ENCODE peak calls at places on chromosomes 7 and 10, in five cellular contexts. One of them, this sample, is unnamed.

GRCh38 chr10:77049896-77050295 is 587.7 kb downstream of the KCNMA1 start:
- DNase-seq in Calu3: no peak
- DNase-seq in T1000: no peak
- DNase-seq in LoVo: no peak
- DNase-seq in mucosa of descending colon: no peak
- DNase-seq in this sample: peak

GRCh38 chr7:131843862-131844261 is 287.4 kb upstream of the PODXL start:
- DNase-seq in mucosa of descending colon: peak
- DNase-seq in T1000: no peak
- DNase-seq in LoVo: peak
- DNase-seq in Calu3: peak
- DNase-seq in this sample: no peak

GRCh38 chr10:129850790-129851189 is 113.3 kb downstream of the EBF3 start:
- DNase-seq in LoVo: no peak
- DNase-seq in Calu3: no peak
- DNase-seq in mucosa of descending colon: no peak
- DNase-seq in T1000: no peak
- DNase-seq in this sample: no peak

GRCh38 chr10:89837173-89838001 is 136.0 kb downstream of the KIF20B start:
- DNase-seq in LoVo: no peak
- DNase-seq in mucosa of descending colon: peak
- DNase-seq in Calu3: peak
- DNase-seq in T1000: no peak
- DNase-seq in this sample: peak

GRCh38 chr10:60358282-60358681 is 31.4 kb downstream of the ANK3 start:
- DNase-seq in mucosa of descending colon: no peak
- DNase-seq in T1000: no peak
- DNase-seq in LoVo: no peak
- DNase-seq in Calu3: no peak
- DNase-seq in this sample: no peak

GRCh38 chr7:8147760-8148463 is 114.1 kb downstream of the ICA1 start:
- DNase-seq in mucosa of descending colon: no peak
- DNase-seq in Calu3: no peak
- DNase-seq in T1000: no peak
- DNase-seq in LoVo: no peak
- DNase-seq in this sample: no peak

GRCh38 chr10:58473966-58474365 is 38.7 kb upstream of the BICC1 start:
- DNase-seq in LoVo: peak
- DNase-seq in mucosa of descending colon: no peak
- DNase-seq in T1000: no peak
- DNase-seq in Calu3: no peak
- DNase-seq in this sample: no peak

GRCh38 chr10:112361951-112362770 is 11.8 kb upstream of the ACSL5 start:
- DNase-seq in mucosa of descending colon: peak
- DNase-seq in LoVo: no peak
- DNase-seq in T1000: no peak
- DNase-seq in Calu3: no peak
- DNase-seq in this sample: peak

GRCh38 chr10:132452651-132453469 is 55.9 kb downstream of the PWWP2B start:
- DNase-seq in Calu3: peak
- DNase-seq in T1000: peak
- DNase-seq in LoVo: peak
- DNase-seq in mucosa of descending colon: peak
- DNase-seq in this sample: peak

GRCh38 chr7:116173051-116174028 is 37.0 kb upstream of the TES start:
- DNase-seq in Calu3: peak
- DNase-seq in T1000: no peak
- DNase-seq in mucosa of descending colon: peak
- DNase-seq in LoVo: peak
- DNase-seq in this sample: peak

GRCh38 chr7:111842489-111842888 is 280.2 kb upstream of the IMMP2L start:
- DNase-seq in T1000: no peak
- DNase-seq in LoVo: no peak
- DNase-seq in mucosa of descending colon: no peak
- DNase-seq in Calu3: no peak
- DNase-seq in this sample: no peak

GRCh38 chr10:99872367-99873162 is 90.1 kb downstream of the ABCC2 start:
- DNase-seq in Calu3: no peak
- DNase-seq in mucosa of descending colon: no peak
- DNase-seq in LoVo: no peak
- DNase-seq in T1000: no peak
- DNase-seq in this sample: peak

GRCh38 chr10:101858723-101859500 is 15.3 kb upstream of the KCNIP2 start:
- DNase-seq in mucosa of descending colon: no peak
- DNase-seq in LoVo: no peak
- DNase-seq in T1000: no peak
- DNase-seq in Calu3: no peak
- DNase-seq in this sample: no peak

GRCh38 chr7:129769400-129769774 is 157.9 kb downstream of the NRF1 start:
- DNase-seq in Calu3: no peak
- DNase-seq in T1000: no peak
- DNase-seq in LoVo: no peak
- DNase-seq in mucosa of descending colon: no peak
- DNase-seq in this sample: no peak

GRCh38 chr7:156003220-156004162 is 191.2 kb upstream of the SHH start:
- DNase-seq in mucosa of descending colon: peak
- DNase-seq in Calu3: no peak
- DNase-seq in LoVo: no peak
- DNase-seq in T1000: no peak
- DNase-seq in this sample: no peak

GRCh38 chr10:46544989-46545791 is 11.3 kb downstream of the GPRIN2 start:
- DNase-seq in T1000: no peak
- DNase-seq in mucosa of descending colon: peak
- DNase-seq in LoVo: peak
- DNase-seq in Calu3: peak
- DNase-seq in this sample: no peak

GRCh38 chr7:631966-632830 is 94.3 kb upstream of the DNAAF5 start:
- DNase-seq in T1000: no peak
- DNase-seq in LoVo: no peak
- DNase-seq in mucosa of descending colon: no peak
- DNase-seq in Calu3: no peak
- DNase-seq in this sample: no peak

GRCh38 chr7:101971457-101971856 is 154.0 kb downstream of the CUX1 start:
- DNase-seq in mucosa of descending colon: no peak
- DNase-seq in Calu3: no peak
- DNase-seq in LoVo: no peak
- DNase-seq in T1000: no peak
- DNase-seq in this sample: no peak

GRCh38 chr7:90461216-90461615 is 8.2 kb upstream of the PTTG1IP2 start:
- DNase-seq in T1000: no peak
- DNase-seq in LoVo: no peak
- DNase-seq in mucosa of descending colon: no peak
- DNase-seq in Calu3: no peak
- DNase-seq in this sample: no peak

GRCh38 chr10:3136763-3137611 is 35.6 kb downstream of the PITRM1 start:
- DNase-seq in LoVo: no peak
- DNase-seq in mucosa of descending colon: peak
- DNase-seq in T1000: no peak
- DNase-seq in Calu3: no peak
- DNase-seq in this sample: no peak

GRCh38 chr7:47143344-47143743 is 438.6 kb downstream of the TNS3 start:
- DNase-seq in Calu3: no peak
- DNase-seq in T1000: no peak
- DNase-seq in mucosa of descending colon: no peak
- DNase-seq in LoVo: no peak
- DNase-seq in this sample: no peak

GRCh38 chr7:108613147-108613948 is 43.7 kb downstream of the DNAJB9 start:
- DNase-seq in mucosa of descending colon: no peak
- DNase-seq in LoVo: peak
- DNase-seq in Calu3: no peak
- DNase-seq in T1000: no peak
- DNase-seq in this sample: peak

GRCh38 chr7:66871076-66871475 is 49.9 kb upstream of the TMEM248 start:
- DNase-seq in mucosa of descending colon: no peak
- DNase-seq in LoVo: no peak
- DNase-seq in Calu3: no peak
- DNase-seq in T1000: no peak
- DNase-seq in this sample: no peak

GRCh38 chr10:60921631-60922030 is 22.4 kb downstream of the RHOBTB1 start:
- DNase-seq in T1000: no peak
- DNase-seq in Calu3: no peak
- DNase-seq in LoVo: no peak
- DNase-seq in mucosa of descending colon: no peak
- DNase-seq in this sample: no peak

GRCh38 chr7:115289966-115290365 is 368.1 kb downstream of the MDFIC start:
- DNase-seq in mucosa of descending colon: no peak
- DNase-seq in T1000: no peak
- DNase-seq in Calu3: no peak
- DNase-seq in LoVo: no peak
- DNase-seq in this sample: no peak

GRCh38 chr10:21724020-21724589 is 190.1 kb downstream of the MLLT10 start:
- DNase-seq in mucosa of descending colon: no peak
- DNase-seq in Calu3: no peak
- DNase-seq in LoVo: no peak
- DNase-seq in T1000: no peak
- DNase-seq in this sample: no peak

GRCh38 chr7:27080844-27081423 is 14.9 kb downstream of the HOXA1 start:
- DNase-seq in T1000: peak
- DNase-seq in mucosa of descending colon: no peak
- DNase-seq in LoVo: no peak
- DNase-seq in Calu3: peak
- DNase-seq in this sample: peak

GRCh38 chr7:99791667-99792356 is 7.8 kb upstream of the CYP3A4 start:
- DNase-seq in T1000: no peak
- DNase-seq in Calu3: no peak
- DNase-seq in mucosa of descending colon: no peak
- DNase-seq in LoVo: no peak
- DNase-seq in this sample: no peak

GRCh38 chr10:11533328-11533781 is 78.1 kb downstream of the USP6NL start:
- DNase-seq in T1000: no peak
- DNase-seq in Calu3: peak
- DNase-seq in mucosa of descending colon: no peak
- DNase-seq in LoVo: no peak
- DNase-seq in this sample: no peak

GRCh38 chr7:39360038-39360437 is 206.2 kb upstream of the YAE1 start:
- DNase-seq in Calu3: no peak
- DNase-seq in mucosa of descending colon: no peak
- DNase-seq in LoVo: no peak
- DNase-seq in T1000: no peak
- DNase-seq in this sample: no peak

GRCh38 chr10:118916777-118917176 is 112.7 kb upstream of the NANOS1 start:
- DNase-seq in Calu3: no peak
- DNase-seq in T1000: no peak
- DNase-seq in LoVo: no peak
- DNase-seq in mucosa of descending colon: no peak
- DNase-seq in this sample: no peak

GRCh38 chr7:17680943-17681351 is 259.3 kb downstream of the SNX13 start:
- DNase-seq in LoVo: no peak
- DNase-seq in T1000: no peak
- DNase-seq in Calu3: no peak
- DNase-seq in mucosa of descending colon: no peak
- DNase-seq in this sample: no peak

This sample was measured in trophoblast cell.